ENCODE peak calls at places on chromosomes 11 and 22, in seven cellular contexts. W is left ventricle myocardium inferior; V is kidney; I is PC-9; Q is CD8-positive, alpha-beta T cell; H is bronchial epithelial cell; Y is AG10803. A is an unnamed sample.
A peak's percentile ranks its signal among the peaks of the same experiment; 100 is the strongest.

GRCh38 chr11:933936-934335 is 8.3 kb downstream of the AP2A2 start:
- DNase-seq in W (no peak), V (peak; percentile 45), I (no peak), Q (no peak), H (no peak), Y (no peak), A (no peak)

GRCh38 chr11:105244157-105244820 is 104.7 kb upstream of the CARD18 start:
- DNase-seq in W (no peak), V (no peak), I (peak; percentile 35), Q (no peak), H (peak; percentile 93), Y (peak; percentile 94), A (peak; percentile 92)

GRCh38 chr22:39448205-39449054 is 8.4 kb upstream of the MGAT3 start:
- DNase-seq in W (no peak), V (peak; percentile 84), I (peak; percentile 86), Q (no peak), H (peak; percentile 30), Y (no peak), A (no peak)

GRCh38 chr22:46074771-46075551 is 75.4 kb upstream of the PPARA start:
- DNase-seq in W (peak; percentile 20), V (peak; percentile 76), I (no peak), Q (no peak), H (no peak), Y (no peak), A (no peak)

GRCh38 chr22:48757581-48757980 is 1070.1 kb downstream of the BRD1 start:
- DNase-seq in W (no peak), V (peak; percentile 41), I (no peak), Q (peak; percentile 8), H (no peak), Y (no peak), A (no peak)

GRCh38 chr11:106794058-106794457 is 224.2 kb downstream of the GUCY1A2 start:
- DNase-seq in W (no peak), V (no peak), I (no peak), Q (no peak), H (no peak), Y (no peak), A (peak; percentile 11)

GRCh38 chr22:43418079-43418825 is 6.4 kb downstream of the MPPED1 start:
- DNase-seq in W (no peak), V (no peak), I (no peak), Q (no peak), H (no peak), Y (no peak), A (no peak)

GRCh38 chr11:91768783-91769182 is 455.8 kb upstream of the FAT3 start:
- DNase-seq in W (no peak), V (no peak), I (no peak), Q (no peak), H (no peak), Y (no peak), A (no peak)

GRCh38 chr11:123304828-123305530 is 109.9 kb upstream of the CLMP start:
- DNase-seq in W (no peak), V (no peak), I (no peak), Q (no peak), H (no peak), Y (no peak), A (no peak)

GRCh38 chr22:30434775-30435315 is 9.3 kb downstream of the MTFP1 start:
- DNase-seq in W (no peak), V (peak; percentile 25), I (no peak), Q (no peak), H (no peak), Y (no peak), A (no peak)

GRCh38 chr11:13463779-13464290 is 813 bp upstream of the BTBD10 start:
- DNase-seq in W (no peak), V (no peak), I (no peak), Q (no peak), H (peak; percentile 18), Y (no peak), A (peak; percentile 44)

GRCh38 chr22:37128555-37129281 is 19.2 kb upstream of the TMPRSS6 start:
- DNase-seq in W (no peak), V (no peak), I (no peak), Q (no peak), H (no peak), Y (no peak), A (no peak)

GRCh38 chr22:37126383-37126782 is 16.9 kb upstream of the TMPRSS6 start:
- DNase-seq in W (no peak), V (no peak), I (no peak), Q (no peak), H (no peak), Y (no peak), A (no peak)

GRCh38 chr22:37130031-37130430 is 19.7 kb downstream of the IL2RB start:
- DNase-seq in W (no peak), V (no peak), I (peak; percentile 29), Q (no peak), H (no peak), Y (no peak), A (no peak)

GRCh38 chr22:37127350-37127878 is 17.9 kb upstream of the TMPRSS6 start:
- DNase-seq in W (no peak), V (no peak), I (no peak), Q (no peak), H (no peak), Y (no peak), A (no peak)

GRCh38 chr22:37126882-37127281 is 17.4 kb upstream of the TMPRSS6 start:
- DNase-seq in W (no peak), V (no peak), I (peak; percentile 16), Q (peak; percentile 38), H (no peak), Y (no peak), A (no peak)
- TF ChIP-seq CTCF in W (no peak), V (no peak), I (peak; percentile 53), Q (peak; percentile 31), H (peak; percentile 51), Y (peak; percentile 14), A (peak; percentile 21)

GRCh38 chr22:37802310-37803194 is 5.2 kb upstream of the GCAT start:
- DNase-seq in W (peak; percentile 70), V (peak; percentile 89), I (peak; percentile 51), Q (no peak), H (no peak), Y (peak; percentile 42), A (peak; percentile 78)

GRCh38 chr22:37794376-37794775 is 13.4 kb upstream of the GCAT start:
- DNase-seq in W (no peak), V (no peak), I (no peak), Q (no peak), H (no peak), Y (no peak), A (no peak)

GRCh38 chr22:37801946-37802309 is 5.8 kb upstream of the GCAT start:
- DNase-seq in W (no peak), V (no peak), I (no peak), Q (no peak), H (no peak), Y (no peak), A (no peak)

GRCh38 chr22:37796079-37796478 is 11.7 kb upstream of the GCAT start:
- DNase-seq in W (no peak), V (no peak), I (no peak), Q (no peak), H (no peak), Y (no peak), A (no peak)

GRCh38 chr22:37797874-37798500 is 9.7 kb upstream of the GCAT start:
- DNase-seq in W (no peak), V (no peak), I (no peak), Q (no peak), H (no peak), Y (no peak), A (no peak)
- H3K4me3 ChIP-seq in W (no peak overlapping the region), V (peak overlapping the region; percentile 37), I (no peak overlapping the region), Q (no peak overlapping the region), H (no peak overlapping the region), Y (no peak overlapping the region), A (no peak overlapping the region)

GRCh38 chr11:12221136-12221535 is 110.7 kb downstream of the MICAL2 start:
- DNase-seq in W (no peak), V (no peak), I (no peak), Q (no peak), H (no peak), Y (no peak), A (no peak)

GRCh38 chr11:12220305-12220704 is 109.9 kb downstream of the MICAL2 start:
- DNase-seq in W (peak; percentile 80), V (no peak), I (no peak), Q (no peak), H (no peak), Y (no peak), A (no peak)

GRCh38 chr11:12224537-12224893 is 114.1 kb downstream of the MICAL2 start:
- DNase-seq in W (peak; percentile 74), V (peak; percentile 92), I (peak; percentile 78), Q (peak; percentile 92), H (peak; percentile 88), Y (peak; percentile 66), A (no peak)

GRCh38 chr11:12223771-12224536 is 113.6 kb downstream of the MICAL2 start:
- DNase-seq in W (no peak), V (no peak), I (peak; percentile 46), Q (no peak), H (peak; percentile 95), Y (no peak), A (no peak)

GRCh38 chr11:12222099-12222751 is 111.8 kb downstream of the MICAL2 start:
- DNase-seq in W (peak; percentile 70), V (no peak), I (peak; percentile 20), Q (no peak), H (no peak), Y (peak; percentile 52), A (no peak)
- TF ChIP-seq CTCF in W (no peak), V (no peak), I (no peak), Q (no peak), H (no peak), Y (no peak), A (no peak)

DNA sequence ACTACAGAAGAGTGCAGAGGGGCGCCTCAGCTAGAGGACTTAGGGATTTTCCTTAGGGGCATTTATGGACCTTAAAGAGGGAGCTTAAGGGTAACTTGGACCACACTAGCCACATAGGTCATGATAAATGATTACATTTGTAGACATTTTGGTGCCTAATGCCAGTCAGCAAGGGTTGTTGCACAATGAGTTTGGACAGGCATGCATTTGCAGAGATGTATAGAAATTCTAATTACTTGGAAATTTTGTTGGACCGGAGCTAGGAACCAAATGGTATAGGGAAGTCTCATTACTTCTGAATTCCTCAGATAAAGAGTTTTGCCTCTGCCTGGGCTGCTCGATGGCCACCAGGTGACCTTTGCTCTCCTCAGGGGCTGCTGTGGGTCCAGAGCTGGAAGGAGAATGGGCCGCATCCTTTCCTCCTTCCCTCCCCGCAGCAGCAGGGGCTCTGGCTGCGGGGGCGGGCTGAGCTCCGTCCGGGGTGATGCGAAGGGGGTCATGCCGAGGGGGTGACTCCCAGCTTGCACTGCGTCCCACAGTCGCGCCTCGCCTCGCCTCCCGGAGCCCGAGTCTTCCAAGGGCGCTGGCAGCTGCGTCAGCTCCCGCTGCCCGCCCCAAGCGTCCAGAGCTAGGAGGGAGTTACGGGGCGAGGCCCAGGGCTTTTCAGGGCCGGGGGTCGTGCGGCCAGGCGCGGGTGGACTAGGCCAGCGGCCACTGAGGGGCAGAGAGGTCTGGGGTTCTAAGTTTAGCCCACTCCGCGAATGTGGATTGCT is 20.2 kb upstream of the MALAT1 start:
- DNase-seq in W (peak; percentile 70), V (peak; percentile 93), I (no peak), Q (no peak), H (no peak), Y (peak; percentile 67), A (peak; percentile 67)
- H3K4me3 ChIP-seq in W (peak overlapping the region; percentile 79), V (peak overlapping the region; percentile 54), I (no peak overlapping the region), Q (no peak overlapping the region), H (no peak overlapping the region), Y (peak overlapping the region; percentile 52), A (peak overlapping the region; percentile 22)